ENCODE peak calls at places on chromosomes 1 and 21, in four cellular contexts. X is GM12878, B is HepG2, Y is K562. O is an unnamed sample.

GRCh38 chr1:244864253-244865027 is at the start of gene HNRNPU:
- DNase-seq in X (peak; percentile 81), B (peak; percentile 89), Y (peak; percentile 93), O (peak; percentile 91)

GRCh38 chr1:223478606-223479005 is 85.4 kb downstream of the CCDC185 start:
- DNase-seq in Y (no peak), X (no peak), B (no peak), O (no peak)

GRCh38 chr1:210291786-210292275 is 36.9 kb upstream of the HHAT start:
- DNase-seq in Y (no peak), X (no peak), B (no peak), O (no peak)

GRCh38 chr1:2311184-2312032 is 79.9 kb downstream of the MORN1 start:
- DNase-seq in Y (peak; percentile 75), X (no peak), B (peak; percentile 73), O (peak; percentile 77)

GRCh38 chr1:2414297-2414958 is 2.1 kb upstream of the PEX10 start:
- DNase-seq in B (peak; percentile 51), Y (peak; percentile 90), X (peak; percentile 24), O (peak; percentile 72)

GRCh38 chr1:239125027-239125426 is 261.3 kb upstream of the CHRM3 start:
- DNase-seq in Y (no peak), B (no peak), X (no peak), O (no peak)

GRCh38 chr1:36359911-36360310 is 25.8 kb downstream of the STK40 start:
- DNase-seq in Y (no peak), B (no peak), X (no peak), O (no peak)

GRCh38 chr1:212728606-212729005 is 29.0 kb upstream of the BATF3 start:
- DNase-seq in B (peak; percentile 63), X (no peak), Y (no peak), O (no peak)

GRCh38 chr1:26788836-26789611 is 1.3 kb downstream of the PIGV start:
- DNase-seq in Y (peak; percentile 91), X (peak; percentile 59), B (peak; percentile 76), O (peak; percentile 81)

GRCh38 chr1:202029171-202029665 is 18.8 kb downstream of the ELF3 start:
- DNase-seq in Y (peak; percentile 11), X (no peak), B (no peak), O (no peak)

GRCh38 chr1:19484793-19485361 is 462 bp downstream of the CAPZB start:
- DNase-seq in Y (peak; percentile 57), B (no peak), X (no peak), O (peak; percentile 40)

GRCh38 chr1:237386362-237387143 is 344.6 kb downstream of the RYR2 start:
- DNase-seq in B (peak; percentile 17), Y (peak; percentile 37), X (no peak), O (peak; percentile 53)

GRCh38 chr1:16975211-16975610 is 5.2 kb downstream of the MFAP2 start:
- DNase-seq in B (no peak), X (no peak), Y (no peak), O (no peak)

GRCh38 chr1:225880636-225881035 is 1.5 kb downstream of the TMEM63A start:
- DNase-seq in Y (no peak), B (peak; percentile 21), X (no peak), O (no peak)

GRCh38 chr21:45289655-45290515 is 2.2 kb upstream of the POFUT2 start:
- DNase-seq in X (no peak), B (no peak), Y (no peak), O (no peak)

GRCh38 chr1:32960819-32961355 is 3.7 kb downstream of the RNF19B start:
- DNase-seq in X (no peak), Y (no peak), B (no peak), O (no peak)

GRCh38 chr1:7302873-7303272 is 468.2 kb upstream of the VAMP3 start:
- DNase-seq in B (no peak), Y (no peak), X (no peak), O (peak; percentile 29)

GRCh38 chr1:85628791-85629531 is 48.4 kb downstream of the CCN1 start:
- DNase-seq in B (peak; percentile 82), X (no peak), Y (peak; percentile 79), O (peak; percentile 30)

GRCh38 chr1:156371553-156372264 is 2.7 kb downstream of the RHBG start:
- DNase-seq in B (peak; percentile 99), X (no peak), Y (no peak), O (no peak)

GRCh38 chr1:59158321-59158720 is 138.6 kb upstream of the FGGY start:
- DNase-seq in Y (no peak), X (no peak), B (no peak), O (no peak)

GRCh38 chr1:59162665-59163064 is 134.2 kb upstream of the FGGY start:
- DNase-seq in B (no peak), X (no peak), Y (no peak), O (no peak)

GRCh38 chr1:59156526-59157196 is 140.2 kb upstream of the FGGY start:
- DNase-seq in X (no peak), Y (no peak), B (no peak), O (no peak)

GRCh38 chr1:59161136-59161535 is 135.8 kb upstream of the FGGY start:
- DNase-seq in X (no peak), B (no peak), Y (no peak), O (no peak)

DNA sequence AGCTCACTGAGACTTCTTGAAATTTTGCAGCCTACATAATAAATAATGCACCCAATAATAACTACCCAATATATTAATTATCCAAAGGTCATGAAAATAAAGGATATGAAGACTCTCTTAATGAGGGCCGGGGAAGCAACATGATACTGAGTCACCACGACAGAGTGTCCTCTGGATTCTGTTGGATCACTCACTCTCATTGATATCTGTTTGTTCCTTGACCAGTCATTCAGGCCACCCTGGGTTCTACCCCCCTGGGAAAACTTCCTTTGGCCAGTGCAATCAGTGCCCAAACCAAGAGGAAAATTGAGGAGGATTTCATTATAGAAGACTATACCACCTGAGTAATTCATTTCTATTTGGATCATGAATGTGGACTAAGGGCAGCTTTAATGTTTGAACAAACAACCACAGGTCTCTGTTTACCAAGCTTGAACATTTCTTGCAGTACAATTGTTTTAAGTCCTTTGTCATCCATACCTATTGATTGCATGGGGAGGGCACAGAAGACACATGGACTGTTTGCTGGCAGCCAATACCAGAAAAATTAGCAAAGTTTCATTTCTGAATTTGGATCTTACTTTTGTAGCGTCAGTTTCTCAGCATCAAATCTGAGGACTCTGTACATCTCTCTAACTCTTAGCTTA is 137.2 kb upstream of the FGGY start:
- DNase-seq in Y (no peak), B (no peak), X (no peak), O (no peak)
- TF ChIP-seq SP1 in Y (no peak), B (no peak), X (no peak), O (no peak)

DNA sequence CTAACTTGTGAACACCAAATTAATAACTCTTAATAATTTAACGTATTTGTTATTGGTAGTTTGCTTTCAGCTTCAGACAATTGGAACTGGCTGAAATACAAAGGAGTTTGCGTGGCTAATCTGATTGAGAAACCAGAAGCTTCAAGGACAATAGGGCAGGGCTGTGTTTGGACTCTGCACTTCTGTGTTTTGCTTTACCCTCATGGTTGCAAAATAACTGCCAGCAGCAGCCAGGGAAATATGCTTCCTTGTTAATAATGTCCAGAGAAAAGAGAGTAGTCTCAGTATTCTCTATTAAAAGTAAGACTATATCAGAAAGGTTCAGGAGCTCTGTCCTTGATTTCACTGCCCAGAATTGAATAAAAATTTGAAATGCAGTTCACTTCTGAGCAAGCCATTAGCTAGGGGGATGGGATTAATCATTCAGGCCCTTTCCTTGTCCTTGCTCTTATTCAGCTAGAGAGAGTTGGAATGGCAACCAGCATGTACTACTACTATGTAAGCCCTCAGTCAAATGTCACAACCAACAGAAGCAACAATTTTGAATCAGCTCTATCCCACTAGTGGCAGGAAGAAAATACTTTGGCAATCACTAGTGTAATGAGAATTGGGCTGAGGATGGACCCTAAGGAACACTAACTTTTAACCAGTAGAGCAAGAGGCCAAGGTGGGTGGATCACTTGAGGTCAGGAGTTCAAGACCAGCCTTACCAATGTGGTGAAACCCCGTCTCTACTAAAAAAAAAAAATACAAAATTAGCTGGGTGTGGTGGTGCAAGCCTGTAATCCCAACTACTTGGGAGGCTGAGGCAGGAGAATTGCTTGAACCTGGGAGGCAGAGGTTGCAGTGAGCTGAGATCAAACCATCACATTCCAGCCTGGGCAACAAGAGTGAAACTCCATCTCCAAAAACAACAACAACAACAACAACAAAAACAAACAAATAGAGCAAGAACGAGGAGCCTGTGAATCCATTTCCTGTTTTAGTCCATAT is 76.8 kb downstream of the POU2F1 start:
- DNase-seq in B (peak; percentile 91), Y (no peak), X (no peak), O (no peak)
- TF ChIP-seq FOXK2 in B (no peak), Y (no peak), X (no peak), O (no peak)

DNA sequence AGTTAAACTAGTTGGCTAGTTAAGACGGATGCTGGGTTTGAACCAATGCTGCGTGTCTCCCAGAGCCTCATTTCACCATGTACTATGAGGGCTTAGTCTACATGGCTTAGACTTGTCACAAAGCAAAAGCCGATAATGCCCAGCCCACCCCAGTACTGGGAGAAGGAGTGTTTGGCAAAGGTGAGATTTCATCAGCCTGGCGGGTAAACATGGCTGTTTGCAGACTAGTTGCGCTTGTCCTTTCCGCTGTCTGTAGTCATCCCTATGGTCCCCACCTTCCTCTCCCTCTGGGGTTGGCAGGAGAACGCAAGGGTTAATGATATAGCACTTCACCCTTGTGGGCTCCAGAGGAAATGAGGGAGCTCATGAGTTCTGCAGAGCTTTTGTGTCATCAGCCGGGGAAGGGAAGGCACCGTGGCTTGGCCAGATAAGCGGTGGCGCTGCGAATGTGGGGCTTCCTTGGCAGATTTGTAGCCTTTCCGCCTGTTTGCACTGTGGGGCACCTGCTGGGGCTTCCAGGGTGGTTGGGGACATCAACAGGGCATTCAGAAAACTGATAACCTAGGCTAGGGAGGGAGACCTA is 29.2 kb downstream of the SOX13 start:
- DNase-seq in X (no peak), Y (no peak), B (peak; percentile 89), O (no peak)
- TF ChIP-seq TARDBP in X (no peak), Y (no peak), B (peak; percentile 70), O (no peak)

GRCh38 chr1:113898243-113898814 is 6.3 kb downstream of the AP4B1 start:
- DNase-seq in B (no peak), X (no peak), Y (no peak), O (no peak)

GRCh38 chr1:113895084-113895483 is 7.7 kb upstream of the BCL2L15 start:
- DNase-seq in X (no peak), B (no peak), Y (no peak), O (no peak)

GRCh38 chr1:113895961-113896360 is 8.6 kb upstream of the BCL2L15 start:
- DNase-seq in Y (no peak), X (no peak), B (no peak), O (no peak)

GRCh38 chr1:113901171-113901570 is 3.4 kb downstream of the AP4B1 start:
- DNase-seq in X (no peak), Y (no peak), B (no peak), O (no peak)

DNA sequence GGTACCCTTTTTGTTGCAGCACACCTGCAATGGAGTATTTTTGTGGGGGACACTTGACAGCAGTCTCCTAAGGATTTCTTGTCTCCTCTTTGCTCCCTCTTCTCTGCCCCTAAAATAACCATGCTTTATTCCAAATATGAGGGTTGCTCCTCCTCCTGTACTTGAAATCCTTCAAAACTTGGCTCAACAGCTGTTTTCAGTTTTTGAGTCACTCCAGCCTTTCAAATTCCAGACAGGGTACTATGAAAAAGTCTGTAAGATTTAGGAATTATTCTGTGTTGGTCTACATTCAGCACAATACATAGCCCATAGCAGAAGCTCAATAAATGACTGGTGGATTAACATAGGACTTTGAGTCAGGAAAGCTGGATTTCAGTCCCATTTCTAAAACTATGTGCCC is 5.5 kb downstream of the AP4B1 start:
- DNase-seq in Y (no peak), X (no peak), B (no peak), O (no peak)
- TF ChIP-seq SP1 in Y (no peak), X (no peak), B (no peak), O (no peak)

DNA sequence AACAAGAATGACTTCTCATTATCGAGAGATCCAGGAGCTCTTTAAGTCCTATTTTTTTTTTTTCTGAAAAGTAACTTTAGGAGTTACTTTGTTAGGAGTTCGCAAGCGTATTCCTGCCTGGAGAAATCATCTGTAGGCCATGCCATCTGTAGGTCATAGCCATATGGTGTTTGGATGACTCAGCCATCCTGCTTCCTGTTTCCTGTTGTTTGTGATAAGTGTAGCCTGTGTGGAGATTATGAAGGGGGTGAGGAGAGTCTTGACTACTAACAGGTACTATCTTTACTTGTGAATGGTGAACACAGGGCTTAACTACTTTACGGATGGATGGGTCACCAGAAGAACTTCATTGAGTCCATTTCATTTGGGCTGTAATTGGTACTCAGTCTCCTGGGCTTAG is 327.2 kb downstream of the PTPRU start:
- DNase-seq in B (no peak), Y (peak; percentile 22), X (no peak), O (no peak)
- TF ChIP-seq FOXK2 in B (no peak), Y (no peak), X (no peak), O (no peak)